ENCODE peak calls at places on chromosomes 1 and 21, in five cellular contexts. S is NCI-H1105 treated with DMSO at 0.1 percent for 48 hours; V is choroid plexus epithelial cell; T is activated T-cell treated with anti-CD3 and anti-CD28 coated beads, Interleukin-2, amount 50 U/mL, for 4 hours; I is stimulated activated CD4-positive, alpha-beta T cell treated with anti-CD3 and anti-CD28 coated beads, Interleukin-4, amount 100 ng/mL, for 48 hours. B is an unnamed sample.

GRCh38 chr1:73998348-73998959 is 199.5 kb downstream of the LRRIQ3 start:
- DNase-seq in S (peak), I (no peak), V (peak), T (no peak), B (peak)

GRCh38 chr1:107318932-107319331 is 178.1 kb downstream of the NTNG1 start:
- DNase-seq in S (no peak), T (no peak), I (no peak), V (no peak), B (no peak)

GRCh38 chr1:151828931-151829330 is 2.7 kb downstream of the RORC start:
- DNase-seq in T (no peak), V (peak), S (no peak), I (no peak), B (no peak)

GRCh38 chr1:222307621-222308020 is 240.3 kb downstream of the HHIPL2 start:
- DNase-seq in S (no peak), V (no peak), I (no peak), T (no peak), B (no peak)

GRCh38 chr1:194280463-194280862 is 1094.0 kb upstream of the B3GALT2 start:
- DNase-seq in V (no peak), I (no peak), T (no peak), S (no peak), B (no peak)

GRCh38 chr1:4529579-4530445 is 124.6 kb upstream of the AJAP1 start:
- DNase-seq in T (no peak), S (no peak), I (no peak), V (no peak), B (no peak)

GRCh38 chr1:1757422-1758058 is 20.7 kb downstream of the NADK start:
- DNase-seq in S (no peak), I (no peak), T (no peak), V (no peak), B (no peak)

GRCh38 chr1:228340686-228341449 is 65.8 kb downstream of the TRIM11 start:
- DNase-seq in V (no peak), S (peak), T (no peak), I (no peak), B (no peak)

GRCh38 chr21:39842741-39843146 is 24.5 kb upstream of the PCP4 start:
- DNase-seq in I (no peak), S (no peak), V (no peak), T (no peak), B (no peak)

GRCh38 chr1:15526021-15526489 is 593 bp upstream of the DNAJC16 start:
- DNase-seq in T (no peak), S (peak), I (no peak), V (peak), B (no peak)

GRCh38 chr1:108808438-108808837 is 48.5 kb downstream of the AKNAD1 start:
- DNase-seq in V (no peak), I (no peak), T (no peak), S (no peak), B (no peak)

GRCh38 chr1:45557422-45557944 is 6.9 kb downstream of the AKR1A1 start:
- DNase-seq in S (peak), T (no peak), V (peak), I (no peak), B (no peak)

GRCh38 chr1:180401999-180402398 is 100.4 kb downstream of the ACBD6 start:
- DNase-seq in S (no peak), T (no peak), I (no peak), V (no peak), B (no peak)

GRCh38 chr1:162984699-162985098 is 84.5 kb upstream of the RGS4 start:
- DNase-seq in S (no peak), T (no peak), V (peak), I (no peak), B (no peak)

GRCh38 chr1:37593726-37594125 is 2.0 kb downstream of the GNL2 start:
- DNase-seq in S (no peak), V (no peak), I (no peak), T (no peak), B (no peak)

GRCh38 chr1:24861821-24862727 is 68.0 kb downstream of the RUNX3 start:
- DNase-seq in I (no peak), T (no peak), V (peak), S (peak), B (no peak)

GRCh38 chr1:53414632-53415031 is 44.6 kb upstream of the DMRTB1 start:
- DNase-seq in S (no peak), I (no peak), V (no peak), T (no peak), B (no peak)

GRCh38 chr1:9822897-9823692 is 670 bp downstream of the CLSTN1 start:
- DNase-seq in T (peak), V (peak), S (peak), I (no peak), B (peak)

GRCh38 chr1:185969028-185969427 is 234.8 kb downstream of the HMCN1 start:
- DNase-seq in T (no peak), I (no peak), S (no peak), V (peak), B (no peak)

GRCh38 chr1:207805841-207806421 is 54.1 kb downstream of the CD46 start:
- DNase-seq in I (no peak), V (peak), T (no peak), S (no peak), B (no peak)

GRCh38 chr21:41322496-41323382 is 6.1 kb downstream of the FAM3B start:
- DNase-seq in V (no peak), I (no peak), T (no peak), S (no peak), B (no peak)

GRCh38 chr1:2200308-2200943 is 5.9 kb upstream of the FAAP20 start:
- DNase-seq in I (no peak), V (no peak), T (no peak), S (no peak), B (no peak)

GRCh38 chr1:238492271-238492670 is 601.5 kb upstream of the ZP4 start:
- DNase-seq in S (no peak), V (no peak), T (no peak), I (no peak), B (no peak)

GRCh38 chr1:184641894-184642293 is 112.8 kb downstream of the EDEM3 start:
- DNase-seq in V (no peak), I (no peak), S (no peak), T (no peak), B (no peak)

GRCh38 chr1:203291201-203292096 is 13.9 kb upstream of the BTG2 start:
- DNase-seq in S (no peak), I (no peak), V (no peak), T (no peak), B (no peak)

GRCh38 chr1:238474263-238474662 is 583.5 kb upstream of the ZP4 start:
- DNase-seq in S (no peak), V (no peak), T (no peak), I (no peak), B (no peak)

GRCh38 chr1:160416369-160416768 is 16.0 kb downstream of the VANGL2 start:
- DNase-seq in S (peak), V (peak), T (no peak), I (no peak), B (no peak)

GRCh38 chr1:214623430-214623829 is 20.4 kb downstream of the CENPF start:
- DNase-seq in T (no peak), V (no peak), I (no peak), S (no peak), B (no peak)

GRCh38 chr1:54499097-54500029 is 48.7 kb upstream of the ACOT11 start:
- DNase-seq in T (no peak), S (peak), V (peak), I (no peak), B (no peak)

GRCh38 chr1:221816899-221817298 is 75.0 kb upstream of the DUSP10 start:
- DNase-seq in T (no peak), V (peak), S (no peak), I (no peak), B (no peak)

GRCh38 chr21:34351786-34352241 is 12.0 kb upstream of the KCNE2 start:
- DNase-seq in T (no peak), S (no peak), I (peak), V (peak), B (peak)

GRCh38 chr1:175274368-175274767 is 81.8 kb upstream of the KIAA0040 start:
- DNase-seq in T (no peak), S (no peak), I (no peak), V (no peak), B (no peak)

GRCh38 chr1:83950106-83950661 is 48.7 kb downstream of the TTLL7 start:
- DNase-seq in T (no peak), V (no peak), S (no peak), I (no peak), B (no peak)

GRCh38 chr1:98331232-98331631 is 330.3 kb upstream of the SNX7 start:
- DNase-seq in S (no peak), V (peak), T (no peak), I (no peak), B (no peak)

GRCh38 chr1:70487910-70488665 is 77.0 kb downstream of the CTH start:
- DNase-seq in V (peak), I (no peak), S (no peak), T (no peak), B (peak)

GRCh38 chr1:44636711-44637589 is 37.3 kb downstream of the TMEM53 start:
- DNase-seq in I (no peak), T (no peak), S (peak), V (no peak), B (no peak)

GRCh38 chr1:2267862-2268261 is 39.7 kb downstream of the SKI start:
- DNase-seq in T (no peak), S (no peak), V (no peak), I (no peak), B (no peak)

GRCh38 chr1:66217021-66217420 is 316.9 kb upstream of the SGIP1 start:
- DNase-seq in S (peak), T (no peak), V (peak), I (no peak), B (no peak)

GRCh38 chr21:45236481-45236880 is 51.2 kb downstream of the POFUT2 start:
- DNase-seq in S (no peak), T (no peak), I (no peak), V (no peak), B (no peak)